ENCODE peak calls at places on chromosomes 2 and 18, in ten cellular contexts. C, W, A, G, M, B, I, P, X and E are unnamed samples.

GRCh38 chr18:33532978-33533377 is 45.0 kb upstream of the ASXL3 start:
- DNase-seq in C (no peak), W (no peak), A (no peak), G (no peak), M (no peak), B (no peak), I (no peak), P (no peak), X (no peak), E (no peak)

GRCh38 chr2:113907297-113907696 is 17.4 kb downstream of the ACTR3 start:
- DNase-seq in C (no peak), W (no peak), A (no peak), G (no peak), M (no peak), B (no peak), I (no peak), P (no peak), X (no peak), E (no peak)

GRCh38 chr2:178761759-178762371 is 45.4 kb downstream of the TTN start:
- DNase-seq in C (peak; percentile 49), W (peak; percentile 73), A (no peak), G (no peak), M (no peak), B (no peak), I (no peak), P (peak; percentile 65), X (peak; percentile 49), E (peak; percentile 72)

GRCh38 chr2:205377324-205377723 is 305.0 kb upstream of the NRP2 start:
- DNase-seq in C (no peak), W (no peak), A (no peak), G (no peak), M (no peak), B (no peak), I (no peak), P (no peak), X (no peak), E (no peak)

GRCh38 chr18:77052656-77053309 is 79.8 kb downstream of the MBP start:
- DNase-seq in C (no peak), W (no peak), A (no peak), G (no peak), M (no peak), B (no peak), I (no peak), P (no peak), X (no peak), E (no peak)

GRCh38 chr18:56196495-56197225 is 441.7 kb downstream of the TXNL1 start:
- DNase-seq in C (no peak), W (peak; percentile 45), A (no peak), G (no peak), M (no peak), B (no peak), I (no peak), P (no peak), X (peak; percentile 42), E (peak; percentile 39)

GRCh38 chr2:224847961-224848850 is 132.0 kb upstream of the CCDC195 start:
- DNase-seq in C (peak; percentile 49), W (peak; percentile 79), A (no peak), G (no peak), M (peak; percentile 76), B (no peak), I (peak; percentile 72), P (peak; percentile 90), X (peak; percentile 75), E (peak; percentile 64)

GRCh38 chr2:215626812-215627281 is 191.0 kb upstream of the FN1 start:
- DNase-seq in C (no peak), W (peak; percentile 78), A (no peak), G (no peak), M (no peak), B (no peak), I (no peak), P (no peak), X (no peak), E (peak; percentile 90)

GRCh38 chr2:21413082-21413481 is 289.3 kb downstream of the TDRD15 start:
- DNase-seq in C (no peak), W (no peak), A (no peak), G (no peak), M (no peak), B (no peak), I (no peak), P (no peak), X (peak; percentile 85), E (no peak)

GRCh38 chr2:237452846-237453245 is 34.2 kb upstream of the MLPH start:
- DNase-seq in C (no peak), W (peak; percentile 81), A (no peak), G (no peak), M (no peak), B (no peak), I (peak; percentile 68), P (peak; percentile 35), X (peak; percentile 71), E (peak; percentile 63)

GRCh38 chr2:237450108-237450507 is 36.1 kb upstream of the COL6A3 start:
- DNase-seq in C (no peak), W (no peak), A (no peak), G (no peak), M (no peak), B (no peak), I (no peak), P (no peak), X (no peak), E (no peak)

GRCh38 chr2:237450583-237450982 is 36.5 kb upstream of the MLPH start:
- DNase-seq in C (no peak), W (no peak), A (no peak), G (no peak), M (no peak), B (no peak), I (no peak), P (no peak), X (no peak), E (no peak)

GRCh38 chr2:237453671-237454070 is 33.4 kb upstream of the MLPH start:
- DNase-seq in C (no peak), W (no peak), A (no peak), G (no peak), M (no peak), B (no peak), I (no peak), P (no peak), X (no peak), E (no peak)

GRCh38 chr2:237451582-237452469 is 35.2 kb upstream of the MLPH start:
- DNase-seq in C (no peak), W (peak; percentile 51), A (no peak), G (no peak), M (no peak), B (peak; percentile 66), I (peak; percentile 59), P (peak; percentile 58), X (peak; percentile 57), E (peak; percentile 57)
- TF ChIP-seq CTCF in C (no peak), W (peak; percentile 54), A (no peak), G (no peak), M (peak; percentile 15), B (no peak), I (peak; percentile 49), P (peak; percentile 46), X (peak; percentile 53), E (peak; percentile 75)

GRCh38 chr2:220127857-220128256 is 500.4 kb downstream of the SLC4A3 start:
- DNase-seq in C (no peak), W (no peak), A (no peak), G (no peak), M (no peak), B (no peak), I (no peak), P (no peak), X (no peak), E (no peak)
- H3K4me3 ChIP-seq in C (no peak overlapping the region), W (no peak overlapping the region), A (no peak overlapping the region), G (no peak overlapping the region), M (no peak overlapping the region), B (no peak overlapping the region), I (no peak overlapping the region), P (no peak overlapping the region), X (no peak overlapping the region), E (no peak overlapping the region)

DNA sequence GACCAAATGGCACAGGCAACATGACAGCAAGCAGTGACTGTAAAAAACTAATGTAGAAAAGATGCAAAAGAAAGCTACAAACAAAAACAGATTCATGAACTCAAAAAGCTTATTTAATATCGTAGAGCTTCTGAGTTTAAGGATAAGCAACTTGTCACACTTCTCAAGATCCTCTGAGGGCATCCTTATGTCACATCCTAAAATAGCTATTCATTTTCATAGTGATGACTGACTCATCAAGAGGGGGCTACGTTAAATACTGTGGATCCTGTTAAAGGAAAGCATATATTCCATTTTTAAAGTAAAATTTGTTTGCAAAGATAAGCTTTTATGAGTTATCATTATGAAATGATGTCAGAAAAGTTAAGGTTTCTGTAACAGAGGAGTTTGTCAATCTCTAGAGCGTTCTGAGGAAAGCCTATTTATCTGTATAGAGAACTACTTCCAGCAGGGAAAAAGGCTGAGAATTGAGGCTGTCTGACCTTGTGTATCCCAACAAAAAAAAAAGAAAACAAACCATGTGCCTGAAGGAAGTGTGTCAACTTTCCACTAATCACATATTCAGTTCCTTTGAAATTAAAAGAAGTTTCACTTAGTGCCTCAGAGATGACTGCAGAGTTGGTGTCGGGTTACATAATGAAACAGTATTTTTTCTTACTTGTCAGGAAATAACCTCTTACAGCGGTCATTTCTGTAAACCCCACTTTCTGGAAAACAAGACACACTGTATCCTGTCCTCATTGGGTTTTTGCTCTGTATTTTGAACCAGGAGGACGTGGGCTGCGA is 115.5 kb downstream of the ESCO1 start:
- DNase-seq in C (no peak), W (peak; percentile 34), A (no peak), G (no peak), M (no peak), B (no peak), I (peak; percentile 23), P (peak; percentile 32), X (peak; percentile 21), E (peak; percentile 57)
- TF ChIP-seq CTCF in C (no peak), W (no peak), A (no peak), G (no peak), M (no peak), B (no peak), I (no peak), P (no peak), X (no peak), E (no peak)

DNA sequence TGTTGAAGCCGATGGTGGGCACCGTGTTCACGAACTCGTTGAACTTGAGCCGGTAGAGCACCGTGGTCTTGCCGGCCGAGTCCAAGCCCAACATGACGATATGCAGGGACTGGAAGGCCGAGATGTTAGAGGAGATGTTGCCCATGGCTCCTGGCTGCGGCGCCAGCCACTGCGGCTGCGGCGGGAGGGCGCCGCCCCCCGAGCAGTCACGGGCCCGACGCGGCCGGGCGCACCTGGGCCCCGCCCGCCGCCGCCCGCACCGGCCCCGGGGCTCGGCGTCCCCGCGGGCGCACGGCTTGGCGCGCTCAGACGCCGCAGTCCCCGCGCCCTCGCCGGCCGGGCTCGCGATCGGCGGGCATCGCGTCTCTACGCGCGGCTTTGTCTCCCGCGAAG is 443 bp downstream of the ARL4C start:
- DNase-seq in C (peak; percentile 55), W (no peak), A (peak; percentile 40), G (no peak), M (no peak), B (peak; percentile 20), I (no peak), P (no peak), X (no peak), E (peak; percentile 43)
- H3K4me3 ChIP-seq in C (peak overlapping the region; percentile 54), W (peak overlapping the region; percentile 70), A (peak overlapping the region; percentile 99), G (peak overlapping the region; percentile 70), M (peak overlapping the region; percentile 62), B (peak overlapping the region; percentile 53), I (peak overlapping the region; percentile 76), P (peak overlapping the region; percentile 99), X (peak overlapping the region; percentile 84), E (peak overlapping the region; percentile 79)

DNA sequence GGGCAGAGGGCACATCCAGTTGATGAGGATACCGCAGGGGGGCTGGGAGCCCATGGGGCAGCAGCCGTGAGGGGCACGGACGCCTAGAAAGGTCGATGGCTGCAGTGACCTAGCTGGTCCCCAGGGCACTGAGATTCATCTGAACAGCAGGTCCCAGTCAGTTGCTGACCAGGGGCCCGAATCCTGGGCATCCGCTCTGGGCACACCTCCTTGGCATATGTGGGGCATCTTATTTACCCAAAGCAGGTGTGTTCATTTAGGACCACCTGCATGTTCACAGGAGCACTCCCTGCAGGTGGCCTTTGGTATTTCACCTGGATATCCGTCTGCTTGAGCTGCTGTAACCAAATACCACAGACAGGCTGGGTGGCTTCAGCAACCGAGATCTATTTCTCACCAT is 72.0 kb upstream of the ODC1 start:
- DNase-seq in C (no peak), W (no peak), A (no peak), G (no peak), M (peak; percentile 34), B (no peak), I (no peak), P (no peak), X (no peak), E (no peak)
- TF ChIP-seq CTCF in C (no peak), W (no peak), A (no peak), G (no peak), M (no peak), B (no peak), I (no peak), P (no peak), X (no peak), E (peak; percentile 24)